ENCODE peak calls at places on chromosome 6, in eight cellular contexts. One of them, this sample, is unnamed.

GRCh38 chr6:54194067-54194466 is 82.8 kb downstream of the MLIP start:
- DNase-seq in epithelial cell of proximal tubule: no peak
- DNase-seq in mesenteric fat pad: no peak
- DNase-seq in non-pigmented ciliary epithelial cell: no peak
- DNase-seq in AG08395: peak
- DNase-seq in endothelial cell: no peak
- DNase-seq in lung: no peak
- DNase-seq in stimulated activated CD4-positive, alpha-beta T cell treated with anti-CD3 and anti-CD28 coated beads, TNF-alpha, amount 100 ng/mL, for 1 hour: no peak
- DNase-seq in this sample: no peak

GRCh38 chr6:18424201-18424600 is 37.1 kb downstream of the RNF144B start:
- DNase-seq in epithelial cell of proximal tubule: no peak
- DNase-seq in mesenteric fat pad: no peak
- DNase-seq in non-pigmented ciliary epithelial cell: no peak
- DNase-seq in AG08395: no peak
- DNase-seq in endothelial cell: no peak
- DNase-seq in lung: no peak
- DNase-seq in stimulated activated CD4-positive, alpha-beta T cell treated with anti-CD3 and anti-CD28 coated beads, TNF-alpha, amount 100 ng/mL, for 1 hour: no peak
- DNase-seq in this sample: no peak

GRCh38 chr6:11534561-11534960 is 3.0 kb upstream of the TMEM170B start:
- DNase-seq in epithelial cell of proximal tubule: no peak
- DNase-seq in mesenteric fat pad: no peak
- DNase-seq in non-pigmented ciliary epithelial cell: no peak
- DNase-seq in AG08395: no peak
- DNase-seq in endothelial cell: no peak
- DNase-seq in lung: no peak
- DNase-seq in stimulated activated CD4-positive, alpha-beta T cell treated with anti-CD3 and anti-CD28 coated beads, TNF-alpha, amount 100 ng/mL, for 1 hour: no peak
- DNase-seq in this sample: no peak

GRCh38 chr6:53741417-53741816 is 53.4 kb upstream of the LRRC1 start:
- DNase-seq in epithelial cell of proximal tubule: no peak
- DNase-seq in mesenteric fat pad: no peak
- DNase-seq in non-pigmented ciliary epithelial cell: no peak
- DNase-seq in AG08395: no peak
- DNase-seq in endothelial cell: no peak
- DNase-seq in lung: no peak
- DNase-seq in stimulated activated CD4-positive, alpha-beta T cell treated with anti-CD3 and anti-CD28 coated beads, TNF-alpha, amount 100 ng/mL, for 1 hour: no peak
- DNase-seq in this sample: no peak

GRCh38 chr6:15287670-15288069 is 41.8 kb downstream of the JARID2 start:
- DNase-seq in epithelial cell of proximal tubule: no peak
- DNase-seq in mesenteric fat pad: no peak
- DNase-seq in non-pigmented ciliary epithelial cell: no peak
- DNase-seq in AG08395: no peak
- DNase-seq in endothelial cell: no peak
- DNase-seq in lung: no peak
- DNase-seq in stimulated activated CD4-positive, alpha-beta T cell treated with anti-CD3 and anti-CD28 coated beads, TNF-alpha, amount 100 ng/mL, for 1 hour: no peak
- DNase-seq in this sample: no peak

GRCh38 chr6:38638941-38639497 is 710 bp downstream of the BTBD9 start:
- DNase-seq in epithelial cell of proximal tubule: no peak
- DNase-seq in mesenteric fat pad: no peak
- DNase-seq in non-pigmented ciliary epithelial cell: no peak
- DNase-seq in AG08395: peak
- DNase-seq in endothelial cell: peak
- DNase-seq in lung: peak
- DNase-seq in stimulated activated CD4-positive, alpha-beta T cell treated with anti-CD3 and anti-CD28 coated beads, TNF-alpha, amount 100 ng/mL, for 1 hour: peak
- DNase-seq in this sample: peak

GRCh38 chr6:16334671-16335070 is 96.3 kb downstream of the GMPR start:
- DNase-seq in epithelial cell of proximal tubule: peak
- DNase-seq in mesenteric fat pad: peak
- DNase-seq in non-pigmented ciliary epithelial cell: no peak
- DNase-seq in AG08395: peak
- DNase-seq in endothelial cell: no peak
- DNase-seq in lung: peak
- DNase-seq in stimulated activated CD4-positive, alpha-beta T cell treated with anti-CD3 and anti-CD28 coated beads, TNF-alpha, amount 100 ng/mL, for 1 hour: no peak
- DNase-seq in this sample: peak

GRCh38 chr6:37456126-37456525 is 23.1 kb downstream of the CMTR1 start:
- DNase-seq in epithelial cell of proximal tubule: no peak
- DNase-seq in mesenteric fat pad: no peak
- DNase-seq in non-pigmented ciliary epithelial cell: no peak
- DNase-seq in AG08395: peak
- DNase-seq in endothelial cell: no peak
- DNase-seq in lung: no peak
- DNase-seq in stimulated activated CD4-positive, alpha-beta T cell treated with anti-CD3 and anti-CD28 coated beads, TNF-alpha, amount 100 ng/mL, for 1 hour: no peak
- DNase-seq in this sample: peak

GRCh38 chr6:157184202-157185015 is 138.9 kb downstream of the TMEM242 start:
- DNase-seq in epithelial cell of proximal tubule: no peak
- DNase-seq in mesenteric fat pad: no peak
- DNase-seq in non-pigmented ciliary epithelial cell: peak
- DNase-seq in AG08395: peak
- DNase-seq in endothelial cell: peak
- DNase-seq in lung: peak
- DNase-seq in stimulated activated CD4-positive, alpha-beta T cell treated with anti-CD3 and anti-CD28 coated beads, TNF-alpha, amount 100 ng/mL, for 1 hour: peak
- DNase-seq in this sample: peak

GRCh38 chr6:111588366-111588765 is 17.3 kb downstream of the TRAF3IP2 start:
- DNase-seq in epithelial cell of proximal tubule: no peak
- DNase-seq in mesenteric fat pad: no peak
- DNase-seq in non-pigmented ciliary epithelial cell: no peak
- DNase-seq in AG08395: no peak
- DNase-seq in endothelial cell: no peak
- DNase-seq in lung: no peak
- DNase-seq in stimulated activated CD4-positive, alpha-beta T cell treated with anti-CD3 and anti-CD28 coated beads, TNF-alpha, amount 100 ng/mL, for 1 hour: no peak
- DNase-seq in this sample: no peak

GRCh38 chr6:54992789-54993188 is 146.2 kb downstream of the FAM83B start:
- DNase-seq in epithelial cell of proximal tubule: no peak
- DNase-seq in mesenteric fat pad: no peak
- DNase-seq in non-pigmented ciliary epithelial cell: no peak
- DNase-seq in AG08395: no peak
- DNase-seq in endothelial cell: no peak
- DNase-seq in lung: no peak
- DNase-seq in stimulated activated CD4-positive, alpha-beta T cell treated with anti-CD3 and anti-CD28 coated beads, TNF-alpha, amount 100 ng/mL, for 1 hour: no peak
- DNase-seq in this sample: no peak

GRCh38 chr6:135128268-135128914 is 52.7 kb upstream of the MYB start:
- DNase-seq in epithelial cell of proximal tubule: no peak
- DNase-seq in mesenteric fat pad: no peak
- DNase-seq in non-pigmented ciliary epithelial cell: no peak
- DNase-seq in AG08395: no peak
- DNase-seq in endothelial cell: no peak
- DNase-seq in lung: no peak
- DNase-seq in stimulated activated CD4-positive, alpha-beta T cell treated with anti-CD3 and anti-CD28 coated beads, TNF-alpha, amount 100 ng/mL, for 1 hour: no peak
- DNase-seq in this sample: no peak

GRCh38 chr6:158645064-158646022 is 800 bp upstream of the DYNLT1 start:
- DNase-seq in epithelial cell of proximal tubule: no peak
- DNase-seq in mesenteric fat pad: no peak
- DNase-seq in non-pigmented ciliary epithelial cell: no peak
- DNase-seq in AG08395: no peak
- DNase-seq in endothelial cell: no peak
- DNase-seq in lung: no peak
- DNase-seq in stimulated activated CD4-positive, alpha-beta T cell treated with anti-CD3 and anti-CD28 coated beads, TNF-alpha, amount 100 ng/mL, for 1 hour: no peak
- DNase-seq in this sample: no peak

GRCh38 chr6:112910256-112910655 is 563.1 kb downstream of the RFPL4B start:
- DNase-seq in epithelial cell of proximal tubule: no peak
- DNase-seq in mesenteric fat pad: no peak
- DNase-seq in non-pigmented ciliary epithelial cell: no peak
- DNase-seq in AG08395: peak
- DNase-seq in endothelial cell: no peak
- DNase-seq in lung: no peak
- DNase-seq in stimulated activated CD4-positive, alpha-beta T cell treated with anti-CD3 and anti-CD28 coated beads, TNF-alpha, amount 100 ng/mL, for 1 hour: no peak
- DNase-seq in this sample: no peak

GRCh38 chr6:160930547-160931377 is 60.8 kb upstream of the MAP3K4 start:
- DNase-seq in epithelial cell of proximal tubule: no peak
- DNase-seq in mesenteric fat pad: peak
- DNase-seq in non-pigmented ciliary epithelial cell: peak
- DNase-seq in AG08395: peak
- DNase-seq in endothelial cell: peak
- DNase-seq in lung: peak
- DNase-seq in stimulated activated CD4-positive, alpha-beta T cell treated with anti-CD3 and anti-CD28 coated beads, TNF-alpha, amount 100 ng/mL, for 1 hour: peak
- DNase-seq in this sample: peak

GRCh38 chr6:132161283-132161682 is 210.1 kb upstream of the CCN2 start:
- DNase-seq in epithelial cell of proximal tubule: peak
- DNase-seq in mesenteric fat pad: no peak
- DNase-seq in non-pigmented ciliary epithelial cell: peak
- DNase-seq in AG08395: peak
- DNase-seq in endothelial cell: peak
- DNase-seq in lung: no peak
- DNase-seq in stimulated activated CD4-positive, alpha-beta T cell treated with anti-CD3 and anti-CD28 coated beads, TNF-alpha, amount 100 ng/mL, for 1 hour: no peak
- DNase-seq in this sample: peak

GRCh38 chr6:122833229-122833556 is 44.1 kb downstream of the SMPDL3A start:
- DNase-seq in epithelial cell of proximal tubule: no peak
- DNase-seq in mesenteric fat pad: no peak
- DNase-seq in non-pigmented ciliary epithelial cell: no peak
- DNase-seq in AG08395: peak
- DNase-seq in endothelial cell: no peak
- DNase-seq in lung: no peak
- DNase-seq in stimulated activated CD4-positive, alpha-beta T cell treated with anti-CD3 and anti-CD28 coated beads, TNF-alpha, amount 100 ng/mL, for 1 hour: no peak
- DNase-seq in this sample: no peak

GRCh38 chr6:13368079-13368478 is 39.7 kb upstream of the TBC1D7 start:
- DNase-seq in epithelial cell of proximal tubule: no peak
- DNase-seq in mesenteric fat pad: no peak
- DNase-seq in non-pigmented ciliary epithelial cell: no peak
- DNase-seq in AG08395: no peak
- DNase-seq in endothelial cell: no peak
- DNase-seq in lung: no peak
- DNase-seq in stimulated activated CD4-positive, alpha-beta T cell treated with anti-CD3 and anti-CD28 coated beads, TNF-alpha, amount 100 ng/mL, for 1 hour: no peak
- DNase-seq in this sample: no peak

GRCh38 chr6:159490298-159490937 is 202.6 kb downstream of the SOD2 start:
- DNase-seq in epithelial cell of proximal tubule: no peak
- DNase-seq in mesenteric fat pad: no peak
- DNase-seq in non-pigmented ciliary epithelial cell: no peak
- DNase-seq in AG08395: no peak
- DNase-seq in endothelial cell: no peak
- DNase-seq in lung: no peak
- DNase-seq in stimulated activated CD4-positive, alpha-beta T cell treated with anti-CD3 and anti-CD28 coated beads, TNF-alpha, amount 100 ng/mL, for 1 hour: no peak
- DNase-seq in this sample: no peak

GRCh38 chr6:113178349-113178748 is 678.8 kb upstream of the MARCKS start:
- DNase-seq in epithelial cell of proximal tubule: no peak
- DNase-seq in mesenteric fat pad: no peak
- DNase-seq in non-pigmented ciliary epithelial cell: no peak
- DNase-seq in AG08395: no peak
- DNase-seq in endothelial cell: no peak
- DNase-seq in lung: no peak
- DNase-seq in stimulated activated CD4-positive, alpha-beta T cell treated with anti-CD3 and anti-CD28 coated beads, TNF-alpha, amount 100 ng/mL, for 1 hour: no peak
- DNase-seq in this sample: no peak

GRCh38 chr6:52985228-52985627 is 9.9 kb downstream of the GSTA4 start:
- DNase-seq in epithelial cell of proximal tubule: no peak
- DNase-seq in mesenteric fat pad: no peak
- DNase-seq in non-pigmented ciliary epithelial cell: no peak
- DNase-seq in AG08395: no peak
- DNase-seq in endothelial cell: no peak
- DNase-seq in lung: no peak
- DNase-seq in stimulated activated CD4-positive, alpha-beta T cell treated with anti-CD3 and anti-CD28 coated beads, TNF-alpha, amount 100 ng/mL, for 1 hour: no peak
- DNase-seq in this sample: no peak

GRCh38 chr6:125974214-125974866 is 12.0 kb upstream of the TRMT11 start:
- DNase-seq in epithelial cell of proximal tubule: no peak
- DNase-seq in mesenteric fat pad: no peak
- DNase-seq in non-pigmented ciliary epithelial cell: no peak
- DNase-seq in AG08395: peak
- DNase-seq in endothelial cell: no peak
- DNase-seq in lung: no peak
- DNase-seq in stimulated activated CD4-positive, alpha-beta T cell treated with anti-CD3 and anti-CD28 coated beads, TNF-alpha, amount 100 ng/mL, for 1 hour: no peak
- DNase-seq in this sample: peak

GRCh38 chr6:70415247-70415646 is 1.9 kb downstream of the FAM135A start:
- DNase-seq in epithelial cell of proximal tubule: no peak
- DNase-seq in mesenteric fat pad: no peak
- DNase-seq in non-pigmented ciliary epithelial cell: no peak
- DNase-seq in AG08395: no peak
- DNase-seq in endothelial cell: no peak
- DNase-seq in lung: no peak
- DNase-seq in stimulated activated CD4-positive, alpha-beta T cell treated with anti-CD3 and anti-CD28 coated beads, TNF-alpha, amount 100 ng/mL, for 1 hour: no peak
- DNase-seq in this sample: no peak

GRCh38 chr6:6686748-6687601 is 98.5 kb downstream of the LY86 start:
- DNase-seq in epithelial cell of proximal tubule: peak
- DNase-seq in mesenteric fat pad: peak
- DNase-seq in non-pigmented ciliary epithelial cell: no peak
- DNase-seq in AG08395: no peak
- DNase-seq in endothelial cell: peak
- DNase-seq in lung: peak
- DNase-seq in stimulated activated CD4-positive, alpha-beta T cell treated with anti-CD3 and anti-CD28 coated beads, TNF-alpha, amount 100 ng/mL, for 1 hour: peak
- DNase-seq in this sample: no peak

GRCh38 chr6:130364224-130364780 is 1.5 kb upstream of the TMEM200A start:
- DNase-seq in epithelial cell of proximal tubule: no peak
- DNase-seq in mesenteric fat pad: no peak
- DNase-seq in non-pigmented ciliary epithelial cell: no peak
- DNase-seq in AG08395: no peak
- DNase-seq in endothelial cell: no peak
- DNase-seq in lung: no peak
- DNase-seq in stimulated activated CD4-positive, alpha-beta T cell treated with anti-CD3 and anti-CD28 coated beads, TNF-alpha, amount 100 ng/mL, for 1 hour: no peak
- DNase-seq in this sample: no peak

GRCh38 chr6:105274678-105275077 is 94.9 kb upstream of the POPDC3 start:
- DNase-seq in epithelial cell of proximal tubule: no peak
- DNase-seq in mesenteric fat pad: no peak
- DNase-seq in non-pigmented ciliary epithelial cell: no peak
- DNase-seq in AG08395: no peak
- DNase-seq in endothelial cell: no peak
- DNase-seq in lung: no peak
- DNase-seq in stimulated activated CD4-positive, alpha-beta T cell treated with anti-CD3 and anti-CD28 coated beads, TNF-alpha, amount 100 ng/mL, for 1 hour: no peak
- DNase-seq in this sample: no peak

GRCh38 chr6:122610690-122611455 is 668 bp downstream of the PKIB start:
- DNase-seq in epithelial cell of proximal tubule: peak
- DNase-seq in mesenteric fat pad: no peak
- DNase-seq in non-pigmented ciliary epithelial cell: no peak
- DNase-seq in AG08395: peak
- DNase-seq in endothelial cell: peak
- DNase-seq in lung: peak
- DNase-seq in stimulated activated CD4-positive, alpha-beta T cell treated with anti-CD3 and anti-CD28 coated beads, TNF-alpha, amount 100 ng/mL, for 1 hour: no peak
- DNase-seq in this sample: no peak

GRCh38 chr6:3546121-3546520 is 89.3 kb upstream of the SLC22A23 start:
- DNase-seq in epithelial cell of proximal tubule: no peak
- DNase-seq in mesenteric fat pad: no peak
- DNase-seq in non-pigmented ciliary epithelial cell: no peak
- DNase-seq in AG08395: no peak
- DNase-seq in endothelial cell: no peak
- DNase-seq in lung: no peak
- DNase-seq in stimulated activated CD4-positive, alpha-beta T cell treated with anti-CD3 and anti-CD28 coated beads, TNF-alpha, amount 100 ng/mL, for 1 hour: no peak
- DNase-seq in this sample: no peak

GRCh38 chr6:145814035-145814500 is 527 bp downstream of the FBXO30 start:
- DNase-seq in epithelial cell of proximal tubule: no peak
- DNase-seq in mesenteric fat pad: peak
- DNase-seq in non-pigmented ciliary epithelial cell: no peak
- DNase-seq in AG08395: peak
- DNase-seq in endothelial cell: no peak
- DNase-seq in lung: no peak
- DNase-seq in stimulated activated CD4-positive, alpha-beta T cell treated with anti-CD3 and anti-CD28 coated beads, TNF-alpha, amount 100 ng/mL, for 1 hour: no peak
- DNase-seq in this sample: peak

GRCh38 chr6:91704531-91704930 is 1117.7 kb upstream of the MAP3K7 start:
- DNase-seq in epithelial cell of proximal tubule: peak
- DNase-seq in mesenteric fat pad: no peak
- DNase-seq in non-pigmented ciliary epithelial cell: peak
- DNase-seq in AG08395: peak
- DNase-seq in endothelial cell: no peak
- DNase-seq in lung: no peak
- DNase-seq in stimulated activated CD4-positive, alpha-beta T cell treated with anti-CD3 and anti-CD28 coated beads, TNF-alpha, amount 100 ng/mL, for 1 hour: no peak
- DNase-seq in this sample: no peak

GRCh38 chr6:116217069-116217468 is 36.8 kb downstream of the TSPYL4 start:
- DNase-seq in epithelial cell of proximal tubule: no peak
- DNase-seq in mesenteric fat pad: no peak
- DNase-seq in non-pigmented ciliary epithelial cell: no peak
- DNase-seq in AG08395: peak
- DNase-seq in endothelial cell: no peak
- DNase-seq in lung: no peak
- DNase-seq in stimulated activated CD4-positive, alpha-beta T cell treated with anti-CD3 and anti-CD28 coated beads, TNF-alpha, amount 100 ng/mL, for 1 hour: no peak
- DNase-seq in this sample: no peak

GRCh38 chr6:26420607-26421235 is 18.6 kb downstream of the BTN3A1 start:
- DNase-seq in epithelial cell of proximal tubule: no peak
- DNase-seq in mesenteric fat pad: no peak
- DNase-seq in non-pigmented ciliary epithelial cell: peak
- DNase-seq in AG08395: no peak
- DNase-seq in endothelial cell: peak
- DNase-seq in lung: no peak
- DNase-seq in stimulated activated CD4-positive, alpha-beta T cell treated with anti-CD3 and anti-CD28 coated beads, TNF-alpha, amount 100 ng/mL, for 1 hour: no peak
- DNase-seq in this sample: no peak

GRCh38 chr6:157087974-157088373 is 235.3 kb downstream of the TMEM242 start:
- DNase-seq in epithelial cell of proximal tubule: no peak
- DNase-seq in mesenteric fat pad: no peak
- DNase-seq in non-pigmented ciliary epithelial cell: no peak
- DNase-seq in AG08395: no peak
- DNase-seq in endothelial cell: no peak
- DNase-seq in lung: no peak
- DNase-seq in stimulated activated CD4-positive, alpha-beta T cell treated with anti-CD3 and anti-CD28 coated beads, TNF-alpha, amount 100 ng/mL, for 1 hour: no peak
- DNase-seq in this sample: no peak

This sample was measured in hepatic stellate cell.